ENCODE peak calls at places on chromosomes 11 and 22, in ten cellular contexts. R, M, H, N, W, L, Q, X, F and G are unnamed samples.

GRCh38 chr22:39128508-39128907 is 24.0 kb downstream of the CBX7 start:
- DNase-seq in R (no peak), M (no peak), H (no peak), N (peak; percentile 9), W (no peak), L (no peak), Q (no peak), X (no peak), F (no peak), G (no peak)

GRCh38 chr22:27139935-27140493 is 482.6 kb downstream of the MIAT start:
- DNase-seq in R (no peak), M (no peak), H (peak; percentile 61), N (no peak), W (no peak), L (peak; percentile 81), Q (no peak), X (peak; percentile 70), F (no peak), G (no peak)

GRCh38 chr11:131616456-131616855 is 246.0 kb downstream of the NTM start:
- DNase-seq in R (no peak), M (no peak), H (no peak), N (no peak), W (no peak), L (no peak), Q (no peak), X (no peak), F (no peak), G (no peak)

GRCh38 chr11:36177837-36178236 is 111.4 kb downstream of the COMMD9 start:
- DNase-seq in R (no peak), M (no peak), H (no peak), N (no peak), W (no peak), L (no peak), Q (no peak), X (no peak), F (no peak), G (no peak)

GRCh38 chr11:6799402-6799801 is at the start of gene OR6A2:
- DNase-seq in R (no peak), M (no peak), H (no peak), N (no peak), W (no peak), L (no peak), Q (no peak), X (peak; percentile 15), F (no peak), G (no peak)

GRCh38 chr11:22711212-22711770 is 44.9 kb downstream of the GAS2 start:
- DNase-seq in R (no peak), M (no peak), H (no peak), N (no peak), W (no peak), L (no peak), Q (no peak), X (no peak), F (no peak), G (no peak)

GRCh38 chr22:40211481-40212052 is 33.8 kb downstream of the TNRC6B start:
- DNase-seq in R (no peak), M (no peak), H (no peak), N (no peak), W (peak; percentile 44), L (no peak), Q (no peak), X (no peak), F (no peak), G (no peak)

GRCh38 chr11:84105148-84105547 is 819.0 kb upstream of the CCDC90B start:
- DNase-seq in R (no peak), M (no peak), H (no peak), N (no peak), W (no peak), L (no peak), Q (no peak), X (no peak), F (no peak), G (no peak)

GRCh38 chr11:74966651-74967050 is 17.6 kb downstream of the SPCS2 start:
- DNase-seq in R (no peak), M (no peak), H (no peak), N (no peak), W (no peak), L (no peak), Q (no peak), X (no peak), F (no peak), G (no peak)

GRCh38 chr11:83508804-83509203 is 222.6 kb upstream of the CCDC90B start:
- DNase-seq in R (no peak), M (no peak), H (no peak), N (no peak), W (no peak), L (no peak), Q (no peak), X (no peak), F (no peak), G (peak; percentile 16)

GRCh38 chr11:8671242-8671641 is 11.2 kb downstream of the TRIM66 start:
- DNase-seq in R (peak; percentile 75), M (no peak), H (peak; percentile 70), N (peak; percentile 76), W (no peak), L (peak; percentile 93), Q (peak; percentile 53), X (peak; percentile 82), F (no peak), G (peak; percentile 14)

GRCh38 chr22:28051787-28052356 is 132.8 kb upstream of the PITPNB start:
- DNase-seq in R (peak; percentile 61), M (no peak), H (peak; percentile 71), N (peak; percentile 48), W (no peak), L (peak; percentile 58), Q (peak; percentile 88), X (no peak), F (no peak), G (peak; percentile 67)

GRCh38 chr11:111978028-111978771 is 41.1 kb downstream of the DIXDC1 start:
- DNase-seq in R (no peak), M (no peak), H (peak; percentile 69), N (peak; percentile 82), W (no peak), L (peak; percentile 94), Q (peak; percentile 52), X (peak; percentile 47), F (no peak), G (peak; percentile 37)

GRCh38 chr11:120945042-120945441 is 78.9 kb upstream of the TBCEL start:
- DNase-seq in R (no peak), M (no peak), H (no peak), N (no peak), W (no peak), L (no peak), Q (no peak), X (no peak), F (no peak), G (no peak)

GRCh38 chr22:35231585-35232084 is 25.7 kb upstream of the HMGXB4 start:
- DNase-seq in R (peak; percentile 84), M (peak; percentile 27), H (peak; percentile 25), N (peak; percentile 72), W (peak; percentile 78), L (peak; percentile 74), Q (peak; percentile 80), X (no peak), F (peak; percentile 27), G (peak; percentile 82)

GRCh38 chr11:34514597-34514996 is 1.0 kb upstream of the ELF5 start:
- DNase-seq in R (no peak), M (no peak), H (no peak), N (no peak), W (no peak), L (no peak), Q (no peak), X (no peak), F (no peak), G (no peak)

GRCh38 chr11:60932605-60933346 is 8.5 kb downstream of the TMEM132A start:
- DNase-seq in R (no peak), M (no peak), H (no peak), N (peak; percentile 79), W (no peak), L (no peak), Q (no peak), X (no peak), F (no peak), G (no peak)

GRCh38 chr11:19013181-19013857 is 47.2 kb downstream of the MRGPRX2 start:
- DNase-seq in R (peak; percentile 9), M (no peak), H (no peak), N (no peak), W (no peak), L (no peak), Q (no peak), X (no peak), F (no peak), G (no peak)

GRCh38 chr11:10499452-10500262 is 41.3 kb downstream of the RNF141 start:
- DNase-seq in R (no peak), M (no peak), H (no peak), N (peak; percentile 30), W (no peak), L (no peak), Q (no peak), X (no peak), F (no peak), G (no peak)

GRCh38 chr11:128632151-128632791 is 44.9 kb upstream of the ETS1 start:
- DNase-seq in R (no peak), M (no peak), H (no peak), N (peak; percentile 74), W (no peak), L (peak; percentile 65), Q (peak; percentile 51), X (no peak), F (no peak), G (peak; percentile 43)

GRCh38 chr11:2550606-2550970 is 105.8 kb downstream of the KCNQ1 start:
- DNase-seq in R (no peak), M (no peak), H (peak; percentile 7), N (no peak), W (no peak), L (no peak), Q (no peak), X (no peak), F (no peak), G (peak; percentile 3)

GRCh38 chr22:43168416-43169309 is 17.3 kb downstream of the TSPO start:
- DNase-seq in R (no peak), M (no peak), H (no peak), N (no peak), W (no peak), L (peak; percentile 86), Q (no peak), X (no peak), F (no peak), G (no peak)

GRCh38 chr11:130634981-130635473 is 186.6 kb downstream of the ADAMTS15 start:
- DNase-seq in R (no peak), M (no peak), H (peak; percentile 47), N (no peak), W (no peak), L (peak; percentile 47), Q (no peak), X (no peak), F (no peak), G (no peak)

GRCh38 chr22:49960967-49961600 is 512 bp downstream of the PIM3 start:
- DNase-seq in R (no peak), M (peak; percentile 13), H (peak; percentile 62), N (peak; percentile 87), W (no peak), L (no peak), Q (peak; percentile 60), X (no peak), F (no peak), G (peak; percentile 55)

GRCh38 chr22:49807780-49808708 is 19.6 kb downstream of the BRD1 start:
- DNase-seq in R (no peak), M (no peak), H (no peak), N (no peak), W (no peak), L (no peak), Q (no peak), X (no peak), F (no peak), G (no peak)

GRCh38 chr11:131924446-131925240 is 554.2 kb downstream of the NTM start:
- DNase-seq in R (no peak), M (no peak), H (no peak), N (no peak), W (no peak), L (no peak), Q (no peak), X (no peak), F (no peak), G (no peak)

GRCh38 chr11:16969010-16970004 is 44.9 kb downstream of the PLEKHA7 start:
- DNase-seq in R (no peak), M (no peak), H (no peak), N (no peak), W (no peak), L (no peak), Q (no peak), X (no peak), F (no peak), G (no peak)

GRCh38 chr22:20436309-20437252 is 1.0 kb downstream of the SCARF2 start:
- DNase-seq in R (no peak), M (no peak), H (peak; percentile 61), N (peak; percentile 94), W (no peak), L (peak; percentile 81), Q (peak; percentile 85), X (no peak), F (no peak), G (no peak)